ENCODE peak calls at places on chromosomes 2 and 18, in six cellular contexts. B is activated CD8-positive, alpha-beta memory T cell treated with anti-CD3 and anti-CD28 coated beads for 4 hours; P is HCEC 1CT; U is non-pigmented ciliary epithelial cell; W is stimulated activated CD8-positive, alpha-beta memory T cell treated with anti-CD3 and anti-CD28 coated beads, Interleukin-15, amount 100 ng/mL, for 48 hours; S is HTR-8/SVneo. D is an unnamed sample.

GRCh38 chr2:235011929-235012631 is 60.3 kb downstream of the SH3BP4 start:
- DNase-seq in W (no peak), B (no peak), S (no peak), U (no peak), P (no peak), D (no peak)

GRCh38 chr2:47339745-47340541 is 63.0 kb upstream of the MSH2 start:
- DNase-seq in S (peak), U (no peak), W (no peak), B (no peak), P (no peak), D (peak)

GRCh38 chr2:240260664-240261063 is 120.2 kb upstream of the OTOS start:
- DNase-seq in B (no peak), S (no peak), P (no peak), U (no peak), W (no peak), D (no peak)

GRCh38 chr2:151357359-151357758 is at the start of gene TNFAIP6:
- DNase-seq in U (peak), P (peak), S (peak), B (no peak), W (no peak), D (no peak)

GRCh38 chr18:75827781-75828274 is 400.3 kb upstream of the SMIM21 start:
- DNase-seq in U (no peak), W (no peak), P (no peak), B (no peak), S (no peak), D (no peak)

GRCh38 chr2:177598321-177598922 is 205.8 kb downstream of the AGPS start:
- DNase-seq in B (no peak), P (peak), U (no peak), W (no peak), S (no peak), D (no peak)

GRCh38 chr2:29606105-29606871 is 315.1 kb downstream of the ALK start:
- DNase-seq in U (peak), S (peak), P (peak), B (no peak), W (no peak), D (no peak)

GRCh38 chr2:47079515-47080412 is 75.3 kb downstream of the STPG4 start:
- DNase-seq in P (no peak), B (no peak), U (no peak), S (no peak), W (no peak), D (no peak)

GRCh38 chr2:240480834-240481623 is 45.6 kb downstream of the GPC1 start:
- DNase-seq in S (no peak), P (no peak), W (no peak), U (no peak), B (no peak), D (no peak)

GRCh38 chr2:96485751-96486643 is 19.2 kb downstream of the NEURL3 start:
- DNase-seq in P (peak), B (peak), U (peak), S (no peak), W (peak), D (peak)

GRCh38 chr2:88307817-88308216 is 137.7 kb downstream of the THNSL2 start:
- DNase-seq in B (no peak), W (no peak), U (no peak), S (no peak), P (no peak), D (no peak)

GRCh38 chr2:100666996-100667395 is 104.2 kb downstream of the PDCL3 start:
- DNase-seq in W (no peak), P (no peak), U (no peak), B (no peak), S (no peak), D (no peak)

GRCh38 chr18:64994370-64994769 is 756.4 kb upstream of the CDH7 start:
- DNase-seq in W (no peak), B (no peak), P (no peak), U (no peak), S (no peak), D (no peak)

GRCh38 chr18:55321268-55322175 is 266.5 kb downstream of the TCF4 start:
- DNase-seq in B (no peak), W (peak), U (peak), S (peak), P (peak), D (no peak)

GRCh38 chr2:159292157-159292556 is 5.7 kb upstream of the WDSUB1 start:
- DNase-seq in P (no peak), S (no peak), W (no peak), U (no peak), B (no peak), D (no peak)

GRCh38 chr18:76558881-76559667 is 64.0 kb upstream of the ZNF516 start:
- DNase-seq in B (no peak), U (no peak), S (no peak), P (no peak), W (no peak), D (no peak)

GRCh38 chr2:159738509-159739390 is 26.4 kb downstream of the MARCHF7 start:
- DNase-seq in P (peak), W (no peak), U (no peak), S (no peak), B (no peak), D (no peak)

D was measured in NK-92 treated with Interleukin-12 subunit alpha and Interleukin-12 subunit beta, amount 100 ng/mL, for 24 hours.